ENCODE peak calls at places on chromosomes 6 and 20, in eight cellular contexts. One of them, this sample, is unnamed.

GRCh38 chr20:5888051-5888450 is 62.3 kb downstream of the TRMT6 start:
- DNase-seq in T-cell: no peak
- DNase-seq in activated T-cell treated with anti-CD3 and anti-CD28 coated beads for 24 hours: no peak
- DNase-seq in central memory CD8-positive, alpha-beta T cell: no peak
- DNase-seq in globus pallidus: no peak
- DNase-seq in IMR-90: no peak
- DNase-seq in amniotic stem cell: no peak
- DNase-seq in AG08395: no peak
- DNase-seq in this sample: peak; percentile 21

GRCh38 chr6:138989098-138989983 is 1.3 kb upstream of the REPS1 start:
- DNase-seq in T-cell: no peak
- DNase-seq in activated T-cell treated with anti-CD3 and anti-CD28 coated beads for 24 hours: no peak
- DNase-seq in central memory CD8-positive, alpha-beta T cell: no peak
- DNase-seq in globus pallidus: no peak
- DNase-seq in IMR-90: no peak
- DNase-seq in amniotic stem cell: no peak
- DNase-seq in AG08395: no peak
- DNase-seq in this sample: no peak

GRCh38 chr20:19786311-19786710 is 28.3 kb downstream of the RIN2 start:
- DNase-seq in T-cell: no peak
- DNase-seq in activated T-cell treated with anti-CD3 and anti-CD28 coated beads for 24 hours: no peak
- DNase-seq in central memory CD8-positive, alpha-beta T cell: no peak
- DNase-seq in globus pallidus: no peak
- DNase-seq in IMR-90: peak; percentile 92
- DNase-seq in amniotic stem cell: no peak
- DNase-seq in AG08395: peak; percentile 65
- DNase-seq in this sample: peak; percentile 71

GRCh38 chr20:57996936-57997629 is 231.4 kb downstream of the ANKRD60 start:
- DNase-seq in T-cell: no peak
- DNase-seq in activated T-cell treated with anti-CD3 and anti-CD28 coated beads for 24 hours: no peak
- DNase-seq in central memory CD8-positive, alpha-beta T cell: no peak
- DNase-seq in globus pallidus: no peak
- DNase-seq in IMR-90: no peak
- DNase-seq in amniotic stem cell: no peak
- DNase-seq in AG08395: peak; percentile 75
- DNase-seq in this sample: peak; percentile 50

GRCh38 chr6:167285077-167285770 is 5.9 kb upstream of the UNC93A start:
- DNase-seq in T-cell: no peak
- DNase-seq in activated T-cell treated with anti-CD3 and anti-CD28 coated beads for 24 hours: no peak
- DNase-seq in central memory CD8-positive, alpha-beta T cell: no peak
- DNase-seq in globus pallidus: no peak
- DNase-seq in IMR-90: no peak
- DNase-seq in amniotic stem cell: no peak
- DNase-seq in AG08395: no peak
- DNase-seq in this sample: no peak

GRCh38 chr6:32081168-32081624 is 27.9 kb downstream of the TNXB start:
- DNase-seq in T-cell: no peak
- DNase-seq in activated T-cell treated with anti-CD3 and anti-CD28 coated beads for 24 hours: no peak
- DNase-seq in central memory CD8-positive, alpha-beta T cell: no peak
- DNase-seq in globus pallidus: no peak
- DNase-seq in IMR-90: peak; percentile 89
- DNase-seq in amniotic stem cell: peak; percentile 12
- DNase-seq in AG08395: peak; percentile 97
- DNase-seq in this sample: no peak

GRCh38 chr6:165071906-165072305 is 237.5 kb downstream of the C6orf118 start:
- DNase-seq in T-cell: no peak
- DNase-seq in activated T-cell treated with anti-CD3 and anti-CD28 coated beads for 24 hours: no peak
- DNase-seq in central memory CD8-positive, alpha-beta T cell: no peak
- DNase-seq in globus pallidus: no peak
- DNase-seq in IMR-90: no peak
- DNase-seq in amniotic stem cell: no peak
- DNase-seq in AG08395: no peak
- DNase-seq in this sample: no peak

GRCh38 chr20:1874534-1875168 is 20.6 kb upstream of the SIRPA start:
- DNase-seq in T-cell: no peak
- DNase-seq in activated T-cell treated with anti-CD3 and anti-CD28 coated beads for 24 hours: no peak
- DNase-seq in central memory CD8-positive, alpha-beta T cell: no peak
- DNase-seq in globus pallidus: no peak
- DNase-seq in IMR-90: peak; percentile 29
- DNase-seq in amniotic stem cell: no peak
- DNase-seq in AG08395: no peak
- DNase-seq in this sample: no peak

GRCh38 chr6:35925961-35926360 is 5.1 kb upstream of the SRPK1 start:
- DNase-seq in T-cell: no peak
- DNase-seq in activated T-cell treated with anti-CD3 and anti-CD28 coated beads for 24 hours: no peak
- DNase-seq in central memory CD8-positive, alpha-beta T cell: no peak
- DNase-seq in globus pallidus: no peak
- DNase-seq in IMR-90: no peak
- DNase-seq in amniotic stem cell: no peak
- DNase-seq in AG08395: no peak
- DNase-seq in this sample: no peak

GRCh38 chr20:22575087-22575721 is 9.2 kb downstream of the FOXA2 start:
- DNase-seq in T-cell: no peak
- DNase-seq in activated T-cell treated with anti-CD3 and anti-CD28 coated beads for 24 hours: no peak
- DNase-seq in central memory CD8-positive, alpha-beta T cell: no peak
- DNase-seq in globus pallidus: no peak
- DNase-seq in IMR-90: no peak
- DNase-seq in amniotic stem cell: no peak
- DNase-seq in AG08395: no peak
- DNase-seq in this sample: no peak

GRCh38 chr20:63522981-63523611 is 2.5 kb downstream of the PPDPF start:
- DNase-seq in T-cell: no peak
- DNase-seq in activated T-cell treated with anti-CD3 and anti-CD28 coated beads for 24 hours: no peak
- DNase-seq in central memory CD8-positive, alpha-beta T cell: no peak
- DNase-seq in globus pallidus: no peak
- DNase-seq in IMR-90: no peak
- DNase-seq in amniotic stem cell: no peak
- DNase-seq in AG08395: no peak
- DNase-seq in this sample: no peak

This sample was measured in bronchial epithelial cell.